ENCODE peak calls at places on chromosomes 3 and 15, in six cellular contexts. H is aorta, F is stomach, R is A549, E is choroid plexus epithelial cell, N is cardiac fibroblast. V is an unnamed sample.

GRCh38 chr15:100175406-100176114 is 166.2 kb downstream of the ADAMTS17 start:
- DNase-seq in N (no peak), E (no peak), F (no peak), H (no peak), R (no peak), V (no peak)

GRCh38 chr15:48392356-48392755 is 61.1 kb downstream of the DUT start:
- DNase-seq in F (no peak), R (no peak), H (no peak), N (peak), E (peak), V (no peak)

GRCh38 chr15:29820802-29821160 is 1.5 kb downstream of the TJP1 start:
- DNase-seq in E (no peak), N (peak), H (no peak), F (no peak), R (no peak), V (no peak)

GRCh38 chr15:92886229-92886628 is 13.9 kb upstream of the CHD2 start:
- DNase-seq in F (no peak), R (no peak), N (no peak), E (no peak), H (no peak), V (no peak)

GRCh38 chr15:53840681-53841080 is 81.2 kb upstream of the WDR72 start:
- DNase-seq in N (no peak), R (no peak), H (no peak), E (no peak), F (no peak), V (no peak)

GRCh38 chr3:173785004-173785403 is 387.5 kb downstream of the NLGN1 start:
- DNase-seq in F (no peak), N (no peak), H (no peak), E (no peak), R (no peak), V (no peak)

GRCh38 chr15:80856809-80857377 is 77.7 kb downstream of the CEMIP start:
- DNase-seq in F (peak), N (peak), E (peak), R (peak), H (peak), V (peak)

GRCh38 chr3:164401923-164402322 is 676.4 kb downstream of the SI start:
- DNase-seq in R (no peak), F (no peak), E (no peak), N (no peak), H (peak), V (no peak)

GRCh38 chr3:3151513-3151912 is 24.8 kb downstream of the TRNT1 start:
- DNase-seq in F (no peak), R (no peak), E (no peak), H (no peak), N (no peak), V (no peak)

GRCh38 chr3:148205945-148206845 is 491.5 kb upstream of the AGTR1 start:
- DNase-seq in R (no peak), E (no peak), H (no peak), N (no peak), F (no peak), V (no peak)

GRCh38 chr3:77618686-77619085 is 578.8 kb downstream of the ROBO2 start:
- DNase-seq in N (no peak), R (no peak), H (no peak), F (no peak), E (no peak), V (no peak)

GRCh38 chr3:42666022-42666421 is 12.5 kb downstream of the ZBTB47 start:
- DNase-seq in H (no peak), F (no peak), E (no peak), N (no peak), R (no peak), V (no peak)

GRCh38 chr3:64494530-64494929 is 193.3 kb downstream of the ADAMTS9 start:
- DNase-seq in R (no peak), N (no peak), F (no peak), E (no peak), H (no peak), V (no peak)

GRCh38 chr3:192843742-192844350 is 73.8 kb downstream of the MB21D2 start:
- DNase-seq in H (no peak), N (no peak), E (no peak), F (no peak), R (no peak), V (no peak)

GRCh38 chr3:135851201-135852061 is 114.1 kb upstream of the PPP2R3A start:
- DNase-seq in R (no peak), N (no peak), E (no peak), F (no peak), H (no peak), V (no peak)

GRCh38 chr3:67947808-67948508 is 293.5 kb upstream of the SUCLG2 start:
- DNase-seq in H (no peak), N (no peak), R (no peak), F (no peak), E (peak), V (peak)

GRCh38 chr15:74826372-74826819 is at the start of gene CPLX3:
- DNase-seq in F (peak), N (peak), H (peak), R (no peak), E (peak), V (no peak)

GRCh38 chr3:177385831-177386301 is 188.6 kb upstream of the TBL1XR1 start:
- DNase-seq in E (peak), F (no peak), H (no peak), R (no peak), N (peak), V (no peak)

GRCh38 chr15:31396881-31397560 is 70.4 kb downstream of the KLF13 start:
- DNase-seq in E (peak), H (peak), R (peak), N (peak), F (peak), V (no peak)

GRCh38 chr15:65638681-65639089 is 16.9 kb downstream of the SLC24A1 start:
- DNase-seq in H (no peak), R (peak), N (peak), F (no peak), E (peak), V (peak)

GRCh38 chr15:48565560-48566482 is 79.7 kb downstream of the FBN1 start:
- DNase-seq in R (no peak), H (no peak), N (peak), F (no peak), E (peak), V (no peak)

GRCh38 chr3:58386966-58387365 is 46.7 kb downstream of the PDHB start:
- DNase-seq in R (no peak), E (peak), F (peak), H (no peak), N (peak), V (no peak)

GRCh38 chr15:67174864-67175573 is 79.4 kb downstream of the AAGAB start:
- DNase-seq in F (peak), N (no peak), H (no peak), E (no peak), R (peak), V (no peak)

GRCh38 chr3:20837676-20838302 is 651.8 kb upstream of the SGO1 start:
- DNase-seq in H (no peak), R (no peak), F (peak), N (no peak), E (no peak), V (no peak)

GRCh38 chr3:87351913-87352312 is 75.5 kb upstream of the POU1F1 start:
- DNase-seq in N (no peak), R (no peak), F (no peak), E (no peak), H (no peak), V (no peak)

GRCh38 chr3:66991478-66991877 is 6.6 kb upstream of the KBTBD8 start:
- DNase-seq in R (no peak), N (peak), F (no peak), H (no peak), E (peak), V (no peak)

GRCh38 chr3:64985072-64985471 is 297.3 kb upstream of the ADAMTS9 start:
- DNase-seq in F (no peak), N (no peak), R (no peak), H (no peak), E (no peak), V (no peak)

GRCh38 chr3:16503191-16503776 is 10.2 kb downstream of the RFTN1 start:
- DNase-seq in N (no peak), H (no peak), F (no peak), E (no peak), R (no peak), V (no peak)

GRCh38 chr3:123791073-123791370 is 93.1 kb downstream of the MYLK start:
- DNase-seq in N (no peak), E (no peak), H (no peak), F (no peak), R (no peak), V (no peak)

GRCh38 chr3:104133004-104133403 is 1233.7 kb upstream of the ALCAM start:
- DNase-seq in H (no peak), N (no peak), R (no peak), F (no peak), E (no peak), V (no peak)

GRCh38 chr3:182490601-182491485 is 302.5 kb upstream of the ATP11B start:
- DNase-seq in H (no peak), E (peak), R (peak), F (no peak), N (peak), V (peak)

GRCh38 chr15:89707577-89707976 is 17.0 kb downstream of the WDR93 start:
- DNase-seq in R (no peak), F (no peak), N (no peak), H (no peak), E (no peak), V (no peak)

GRCh38 chr3:45273681-45274515 is 47.8 kb upstream of the TMEM158 start:
- DNase-seq in E (peak), N (no peak), F (no peak), H (no peak), R (no peak), V (no peak)

GRCh38 chr15:99454941-99455795 is 110.6 kb upstream of the MEF2A start:
- DNase-seq in N (peak), H (peak), R (no peak), E (peak), F (peak), V (no peak)

GRCh38 chr3:4350789-4351163 is 47.6 kb downstream of the SETMAR start:
- DNase-seq in N (peak), F (no peak), E (peak), R (peak), H (no peak), V (peak)

GRCh38 chr3:126051234-126051633 is 32.7 kb downstream of the SLC41A3 start:
- DNase-seq in F (no peak), H (no peak), E (no peak), N (no peak), R (no peak), V (no peak)

GRCh38 chr3:54988302-54989022 is 60.6 kb upstream of the LRTM1 start:
- DNase-seq in R (no peak), N (peak), E (peak), H (no peak), F (no peak), V (no peak)

GRCh38 chr15:88232771-88233170 is 23.8 kb downstream of the NTRK3 start:
- DNase-seq in E (no peak), N (no peak), F (no peak), R (no peak), H (no peak), V (no peak)

DNA sequence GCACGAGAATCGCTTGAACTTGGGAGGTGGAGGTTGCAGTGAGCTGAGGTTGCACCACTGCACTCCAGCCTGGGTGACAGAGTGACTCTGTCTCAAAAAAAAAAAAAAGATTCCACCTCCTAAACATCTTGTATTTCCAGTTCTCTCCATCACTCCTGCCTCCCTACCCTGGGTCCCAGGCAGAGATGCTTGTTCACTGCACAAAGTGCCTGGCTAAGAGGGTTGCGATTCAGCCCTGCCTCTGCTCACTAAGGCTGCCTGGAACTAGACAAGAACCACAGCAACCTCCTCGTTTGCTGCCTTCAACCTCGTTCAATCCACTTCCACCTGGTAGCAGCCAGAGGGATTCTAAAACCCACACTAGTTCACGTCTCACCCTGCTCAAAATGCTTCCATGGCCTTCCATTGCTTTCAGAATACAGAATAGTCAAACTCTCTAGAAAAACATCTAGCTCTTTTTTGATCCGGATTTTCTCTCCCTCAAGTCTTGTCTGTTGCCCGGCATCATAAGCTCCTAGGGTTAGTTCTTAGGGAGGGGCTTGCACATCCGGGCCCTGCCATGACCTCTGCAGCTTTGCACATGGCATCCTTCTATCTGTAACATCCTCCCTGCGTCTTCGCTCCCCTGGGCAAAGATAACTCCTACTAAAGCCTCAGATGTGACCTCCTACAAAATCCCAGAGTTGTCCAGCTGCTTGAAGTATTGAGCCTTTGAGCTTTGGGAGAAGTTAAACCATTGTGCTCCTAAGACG is 1.0 kb upstream of the MCM2 start:
- DNase-seq in R (no peak), H (no peak), N (no peak), F (no peak), E (no peak), V (peak)
- H3K4me3 ChIP-seq in R (peak), H (no peak), N (no peak), F (peak), E (no peak), V (peak)

GRCh38 chr3:143848707-143849106 is 439 bp upstream of the SLC9A9 start:
- DNase-seq in N (no peak), H (no peak), F (no peak), R (no peak), E (no peak), V (no peak)
- H3K4me3 ChIP-seq in N (no peak), H (peak), F (peak), R (no peak), E (no peak), V (peak)

GRCh38 chr3:117995795-117996194 is 1038.9 kb downstream of the IGSF11 start:
- DNase-seq in E (no peak), F (no peak), H (no peak), N (no peak), R (no peak), V (peak)
- H3K4me3 ChIP-seq in E (no peak), F (peak), H (no peak), N (no peak), R (peak), V (peak)

GRCh38 chr15:78831229-78832207 is 20.3 kb upstream of the ADAMTS7 start:
- DNase-seq in N (no peak), H (peak), R (no peak), F (no peak), E (no peak), V (no peak)
- H3K4me3 ChIP-seq in N (no peak), H (no peak), R (no peak), F (no peak), E (no peak), V (no peak)

DNA sequence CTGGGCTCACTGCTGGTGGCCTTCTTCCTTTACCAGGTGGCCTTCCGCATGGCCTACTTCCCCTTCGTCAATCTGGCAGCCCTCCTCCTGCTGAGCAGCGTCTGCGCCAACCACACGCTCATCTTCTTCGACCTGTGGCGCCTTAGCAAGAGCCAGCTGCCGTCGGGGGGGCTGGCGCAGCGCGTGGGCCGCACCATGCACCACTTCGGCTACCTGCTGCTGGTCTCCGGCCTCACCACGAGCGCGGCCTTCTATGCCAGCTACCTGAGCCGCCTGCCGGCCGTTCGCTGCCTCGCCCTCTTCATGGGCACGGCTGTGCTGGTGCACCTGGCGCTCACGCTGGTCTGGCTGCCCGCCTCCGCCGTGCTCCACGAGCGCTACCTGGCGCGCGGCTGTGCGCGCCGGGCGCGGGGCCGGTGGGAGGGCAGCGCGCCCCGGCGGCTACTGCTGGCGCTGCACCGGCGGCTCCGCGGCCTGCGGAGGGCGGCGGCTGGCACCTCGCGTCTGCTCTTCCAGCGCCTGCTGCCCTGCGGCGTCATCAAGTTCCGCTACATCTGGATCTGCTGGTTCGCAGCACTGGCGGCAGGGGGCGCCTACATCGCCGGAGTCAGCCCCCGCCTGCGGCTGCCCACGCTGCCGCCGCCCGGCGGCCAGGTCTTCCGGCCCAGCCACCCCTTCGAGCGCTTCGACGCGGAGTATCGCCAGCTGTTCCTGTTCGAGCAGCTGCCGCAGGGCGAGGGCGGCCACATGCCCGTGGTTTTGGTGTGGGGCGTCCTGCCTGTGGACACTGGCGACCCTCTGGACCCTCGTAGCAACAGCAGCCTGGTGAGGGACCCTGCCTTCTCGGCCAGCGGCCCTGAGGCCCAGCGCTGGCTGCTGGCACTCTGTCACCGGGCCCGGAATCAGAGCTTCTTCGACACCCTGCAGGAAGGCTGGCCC is 9.9 kb downstream of the DISP2 start:
- DNase-seq in R (peak), H (peak), N (peak), E (peak), F (peak), V (peak)
- H3K4me3 ChIP-seq in R (peak), H (no peak), N (peak), E (peak), F (peak), V (peak)

GRCh38 chr15:63254991-63255390 is 22.4 kb upstream of the APH1B start:
- DNase-seq in F (no peak), H (no peak), E (no peak), R (no peak), N (no peak), V (no peak)

GRCh38 chr15:63252292-63252691 is 25.1 kb upstream of the APH1B start:
- DNase-seq in E (no peak), N (no peak), R (no peak), H (no peak), F (no peak), V (no peak)

GRCh38 chr15:63255485-63255990 is 21.9 kb upstream of the APH1B start:
- DNase-seq in N (no peak), R (no peak), F (no peak), H (no peak), E (no peak), V (no peak)

GRCh38 chr15:63258658-63259057 is 18.7 kb upstream of the APH1B start:
- DNase-seq in N (no peak), R (no peak), E (no peak), H (no peak), F (no peak), V (no peak)

GRCh38 chr15:63256433-63256884 is 20.9 kb upstream of the APH1B start:
- DNase-seq in N (peak), R (peak), F (no peak), E (peak), H (no peak), V (no peak)
- H3K4me3 ChIP-seq in N (no peak), R (no peak), F (no peak), E (no peak), H (no peak), V (no peak)

DNA sequence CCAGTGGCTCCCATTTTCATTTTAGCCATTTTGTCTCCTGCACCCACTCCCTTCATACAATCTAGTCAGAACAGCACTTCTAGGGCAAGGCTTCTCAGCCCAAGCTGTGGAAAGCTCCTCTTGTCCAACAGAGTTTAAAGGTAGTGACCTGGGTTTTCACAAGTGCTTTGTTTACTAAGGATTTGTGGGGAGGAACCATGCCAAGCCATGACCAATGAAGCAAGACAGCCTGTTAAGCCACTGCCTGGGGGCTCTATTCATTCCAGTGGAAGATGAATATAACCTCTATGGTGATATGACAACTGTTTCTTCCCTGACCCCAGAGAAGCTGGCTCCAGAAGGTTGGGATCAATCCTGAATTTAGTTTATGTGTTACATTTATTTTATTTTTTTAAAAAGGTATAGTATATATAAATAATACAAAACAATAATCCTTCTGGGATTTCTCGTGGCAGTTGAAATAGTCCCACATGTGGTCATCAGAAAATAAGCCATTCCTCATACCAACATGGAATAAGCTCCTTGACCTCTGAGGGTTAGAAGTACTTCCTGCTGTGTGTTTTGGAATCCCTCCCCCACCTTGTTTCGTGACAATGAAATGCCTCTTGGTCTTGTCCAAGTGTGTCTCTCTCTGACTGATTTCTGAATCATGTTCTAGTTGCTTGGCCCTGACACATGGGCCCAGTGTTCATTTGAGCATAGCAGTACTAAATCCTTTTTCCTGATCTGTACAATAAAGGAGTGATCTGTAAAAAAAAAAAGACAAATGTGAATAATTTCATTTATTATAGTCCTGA is 13.3 kb upstream of the THUMPD3 start:
- DNase-seq in R (no peak), F (no peak), N (peak), H (no peak), E (peak), V (no peak)
- H3K4me3 ChIP-seq in R (no peak), F (no peak), N (no peak), H (no peak), E (no peak), V (no peak)

GRCh38 chr15:59995568-59996349 is 8.4 kb upstream of the FOXB1 start:
- DNase-seq in E (no peak), H (no peak), F (no peak), R (no peak), N (no peak), V (no peak)

GRCh38 chr15:59998256-59999063 is 5.7 kb upstream of the FOXB1 start:
- DNase-seq in N (no peak), F (no peak), R (no peak), H (no peak), E (no peak), V (no peak)

GRCh38 chr15:59996498-59997041 is 7.5 kb upstream of the FOXB1 start:
- DNase-seq in R (no peak), F (no peak), E (no peak), H (no peak), N (no peak), V (no peak)

GRCh38 chr15:59999064-59999377 is 5.1 kb upstream of the FOXB1 start:
- DNase-seq in R (no peak), N (no peak), H (no peak), F (no peak), E (no peak), V (no peak)

GRCh38 chr15:59997070-59997701 is 6.9 kb upstream of the FOXB1 start:
- DNase-seq in H (no peak), F (no peak), R (no peak), N (no peak), E (no peak), V (peak)
- H3K4me3 ChIP-seq in H (peak), F (peak), R (peak), N (no peak), E (no peak), V (peak)